ENCODE peak calls at places on chromosomes 3 and 15, in four cellular contexts. W is cardiac muscle cell, O is hepatocyte, S is psoas muscle. V is an unnamed sample.

GRCh38 chr3:157353657-157354056 is 83.0 kb upstream of the PTX3 start:
- DNase-seq in W (no peak), O (no peak), S (no peak), V (no peak)

GRCh38 chr3:193790086-193790990 is 197.3 kb downstream of the OPA1 start:
- DNase-seq in S (no peak), W (no peak), O (no peak), V (no peak)

GRCh38 chr15:88714782-88715372 is 76.1 kb downstream of the ISG20 start:
- DNase-seq in O (no peak), W (no peak), S (no peak), V (no peak)

GRCh38 chr3:146274833-146275232 is 23.9 kb upstream of the PLSCR4 start:
- DNase-seq in W (no peak), O (no peak), S (no peak), V (no peak)

GRCh38 chr15:53437985-53438841 is 321.2 kb downstream of the WDR72 start:
- DNase-seq in O (no peak), S (no peak), W (no peak), V (no peak)

GRCh38 chr15:70034141-70034540 is 63.6 kb downstream of the TLE3 start:
- DNase-seq in S (no peak), O (no peak), W (no peak), V (no peak)

GRCh38 chr3:139572847-139573672 is 33.5 kb upstream of the RBP1 start:
- DNase-seq in O (no peak), S (no peak), W (no peak), V (no peak)

GRCh38 chr3:134378384-134378783 is 4.1 kb upstream of the AMOTL2 start:
- DNase-seq in S (peak; percentile 77), W (peak; percentile 77), O (peak; percentile 64), V (peak; percentile 67)

GRCh38 chr15:67158367-67158766 is 93.0 kb downstream of the SMAD3 start:
- DNase-seq in W (no peak), S (no peak), O (no peak), V (no peak)

GRCh38 chr3:178522200-178523052 is 13.8 kb upstream of the KCNMB2 start:
- DNase-seq in S (no peak), O (no peak), W (no peak), V (no peak)

GRCh38 chr3:12303532-12303931 is 14.7 kb downstream of the PPARG start:
- DNase-seq in O (no peak), W (no peak), S (no peak), V (no peak)

GRCh38 chr3:141913150-141913811 is 36.8 kb downstream of the ATP1B3 start:
- DNase-seq in W (peak; percentile 57), O (peak; percentile 55), S (no peak), V (peak; percentile 55)

GRCh38 chr3:66472313-66473134 is 28.3 kb downstream of the LRIG1 start:
- DNase-seq in O (peak; percentile 48), S (no peak), W (no peak), V (peak; percentile 61)

GRCh38 chr3:73319179-73319769 is 257.8 kb downstream of the EBLN2 start:
- DNase-seq in W (no peak), O (no peak), S (no peak), V (no peak)

GRCh38 chr15:71146597-71146996 is 31.3 kb downstream of the THSD4 start:
- DNase-seq in W (no peak), O (no peak), S (no peak), V (no peak)

GRCh38 chr3:37622999-37623883 is 238.4 kb upstream of the CTDSPL start:
- DNase-seq in S (no peak), W (no peak), O (no peak), V (no peak)

GRCh38 chr3:117936159-117936558 is 1098.5 kb downstream of the IGSF11 start:
- DNase-seq in O (no peak), W (no peak), S (no peak), V (no peak)

GRCh38 chr3:62332771-62333381 is 40.5 kb downstream of the FEZF2 start:
- DNase-seq in S (no peak), O (peak; percentile 48), W (peak; percentile 47), V (no peak)

GRCh38 chr3:22474706-22475470 is 723.9 kb upstream of the ZNF385D start:
- DNase-seq in W (no peak), O (no peak), S (no peak), V (no peak)

GRCh38 chr3:109137766-109138165 is 1.2 kb downstream of the C3orf85 start:
- DNase-seq in O (no peak), W (no peak), S (no peak), V (no peak)
- TF ChIP-seq CTCF in O (peak; percentile 9), W (no peak), S (no peak), V (no peak)

GRCh38 chr3:47664519-47664918 is 85.9 kb upstream of the CSPG5 start:
- DNase-seq in W (peak; percentile 2), O (no peak), S (no peak), V (no peak)
- TF ChIP-seq CTCF in W (peak; percentile 35), O (peak; percentile 3), S (peak; percentile 6), V (peak; percentile 18)

DNA sequence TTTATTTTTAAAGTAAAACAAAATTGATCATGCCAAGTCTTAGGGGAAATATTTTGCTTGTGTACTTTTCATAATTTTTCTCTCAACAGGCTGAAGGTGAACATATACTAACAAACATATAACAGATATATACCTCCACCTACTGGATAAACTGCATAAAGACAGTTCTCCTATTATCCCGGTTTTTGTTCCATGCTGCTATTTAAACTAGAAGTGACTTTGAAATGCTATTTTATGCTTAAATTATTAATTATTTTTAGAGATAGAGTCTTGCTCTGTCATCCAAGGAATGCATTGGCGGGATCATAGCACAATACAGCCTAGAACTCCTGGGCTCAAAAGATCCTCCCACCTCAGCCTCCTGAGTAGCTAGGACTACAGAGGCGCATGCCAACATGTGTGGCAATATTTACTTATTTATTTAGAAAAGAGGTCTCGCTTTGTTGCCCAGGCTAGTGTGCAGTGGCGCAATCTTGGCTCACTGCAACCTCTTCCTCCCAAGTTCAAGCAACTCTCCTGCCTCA is 49.8 kb downstream of the ST3GAL6 start:
- DNase-seq in W (peak; percentile 45), S (no peak), O (peak; percentile 26), V (peak; percentile 20)
- TF ChIP-seq CTCF in W (peak; percentile 55), S (peak; percentile 66), O (peak; percentile 80), V (peak; percentile 52)

GRCh38 chr3:125192190-125193035 is 20.1 kb downstream of the SLC12A8 start:
- DNase-seq in S (no peak), W (no peak), O (peak; percentile 31), V (peak; percentile 74)
- TF ChIP-seq CTCF in S (no peak), W (peak; percentile 11), O (no peak), V (peak; percentile 70)

GRCh38 chr3:87626471-87626995 is 350.1 kb upstream of the POU1F1 start:
- DNase-seq in O (no peak), S (no peak), W (no peak), V (no peak)
- TF ChIP-seq CTCF in O (no peak), S (no peak), W (no peak), V (no peak)

V was measured in GM13977.